ENCODE peak calls at places on chromosomes 12 and 14, in five cellular contexts. One of them, this sample, is unnamed.

GRCh38 chr12:89134213-89134770 is 218.0 kb downstream of the DUSP6 start:
- DNase-seq in upper lobe of right lung: no peak
- DNase-seq in neural progenitor cell: no peak
- DNase-seq in ovary: no peak
- DNase-seq in colonic mucosa: no peak
- DNase-seq in this sample: no peak

GRCh38 chr12:124279846-124280360 is 15.0 kb upstream of the RFLNA start:
- DNase-seq in upper lobe of right lung: no peak
- DNase-seq in neural progenitor cell: no peak
- DNase-seq in ovary: no peak
- DNase-seq in colonic mucosa: no peak
- DNase-seq in this sample: no peak

GRCh38 chr12:53636641-53637040 is 10.5 kb upstream of the ATF7 start:
- DNase-seq in upper lobe of right lung: no peak
- DNase-seq in neural progenitor cell: no peak
- DNase-seq in ovary: no peak
- DNase-seq in colonic mucosa: no peak
- DNase-seq in this sample: no peak

GRCh38 chr12:124422570-124423523 is 128.0 kb downstream of the RFLNA start:
- DNase-seq in upper lobe of right lung: peak; percentile 93
- DNase-seq in neural progenitor cell: no peak
- DNase-seq in ovary: peak; percentile 97
- DNase-seq in colonic mucosa: peak; percentile 94
- DNase-seq in this sample: peak; percentile 99

GRCh38 chr14:44963775-44964380 is 1.9 kb downstream of the TOGARAM1 start:
- DNase-seq in upper lobe of right lung: no peak
- DNase-seq in neural progenitor cell: peak; percentile 51
- DNase-seq in ovary: no peak
- DNase-seq in colonic mucosa: peak; percentile 28
- DNase-seq in this sample: no peak

GRCh38 chr12:106815741-106816140 is 41.3 kb downstream of the RIC8B start:
- DNase-seq in upper lobe of right lung: no peak
- DNase-seq in neural progenitor cell: no peak
- DNase-seq in ovary: no peak
- DNase-seq in colonic mucosa: no peak
- DNase-seq in this sample: no peak

GRCh38 chr12:10940389-10940788 is 1.3 kb upstream of the TAS2R14 start:
- DNase-seq in upper lobe of right lung: no peak
- DNase-seq in neural progenitor cell: no peak
- DNase-seq in ovary: no peak
- DNase-seq in colonic mucosa: no peak
- DNase-seq in this sample: peak; percentile 96

GRCh38 chr14:103693514-103693913 is 21.7 kb downstream of the XRCC3 start:
- DNase-seq in upper lobe of right lung: peak; percentile 89
- DNase-seq in neural progenitor cell: no peak
- DNase-seq in ovary: no peak
- DNase-seq in colonic mucosa: peak; percentile 89
- DNase-seq in this sample: no peak

GRCh38 chr12:114697741-114698565 is 14.0 kb upstream of the TBX3 start:
- DNase-seq in upper lobe of right lung: no peak
- DNase-seq in neural progenitor cell: peak; percentile 89
- DNase-seq in ovary: no peak
- DNase-seq in colonic mucosa: no peak
- DNase-seq in this sample: peak; percentile 18
- H3K4me3 ChIP-seq in upper lobe of right lung: peak overlapping the region; percentile 43
- H3K4me3 ChIP-seq in neural progenitor cell: peak overlapping the region; percentile 15
- H3K4me3 ChIP-seq in ovary: no peak overlapping the region
- H3K4me3 ChIP-seq in colonic mucosa: no peak overlapping the region
- H3K4me3 ChIP-seq in this sample: peak overlapping the region; percentile 22

GRCh38 chr12:54678131-54678530 is 30.0 kb upstream of the DCD start:
- DNase-seq in upper lobe of right lung: no peak
- DNase-seq in neural progenitor cell: no peak
- DNase-seq in ovary: no peak
- DNase-seq in colonic mucosa: no peak
- DNase-seq in this sample: no peak

GRCh38 chr12:54682674-54683073 is 34.5 kb upstream of the DCD start:
- DNase-seq in upper lobe of right lung: no peak
- DNase-seq in neural progenitor cell: no peak
- DNase-seq in ovary: no peak
- DNase-seq in colonic mucosa: no peak
- DNase-seq in this sample: no peak

GRCh38 chr12:54683388-54683787 is 35.2 kb upstream of the DCD start:
- DNase-seq in upper lobe of right lung: no peak
- DNase-seq in neural progenitor cell: no peak
- DNase-seq in ovary: no peak
- DNase-seq in colonic mucosa: no peak
- DNase-seq in this sample: no peak

GRCh38 chr12:54684636-54685630 is 36.8 kb upstream of the DCD start:
- DNase-seq in upper lobe of right lung: no peak
- DNase-seq in neural progenitor cell: peak; percentile 56
- DNase-seq in ovary: no peak
- DNase-seq in colonic mucosa: no peak
- DNase-seq in this sample: no peak

DNA sequence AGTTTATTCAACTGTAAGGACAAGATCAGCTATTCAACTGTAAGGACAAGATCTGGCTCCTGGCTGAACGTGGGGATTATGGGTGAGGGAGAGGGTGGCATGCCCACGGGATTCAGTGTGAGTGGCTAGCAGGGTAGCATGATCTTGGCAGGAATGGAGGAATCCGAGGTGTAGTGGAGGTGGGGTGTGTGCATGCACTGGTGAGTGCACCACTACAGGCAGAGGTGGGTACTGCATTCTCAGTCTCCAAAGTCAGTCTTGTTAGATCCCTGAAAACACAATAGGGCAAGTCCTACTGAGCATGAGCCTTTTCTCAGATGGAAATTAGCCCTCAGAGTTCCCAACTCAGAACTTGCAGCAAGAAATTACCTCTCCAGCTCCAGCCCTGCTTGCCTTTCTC is 32.2 kb upstream of the DCD start:
- DNase-seq in upper lobe of right lung: no peak
- DNase-seq in neural progenitor cell: peak; percentile 51
- DNase-seq in ovary: no peak
- DNase-seq in colonic mucosa: peak; percentile 23
- DNase-seq in this sample: peak; percentile 17
- TF ChIP-seq CTCF in upper lobe of right lung: peak; percentile 33
- TF ChIP-seq CTCF in neural progenitor cell: peak; percentile 54
- TF ChIP-seq CTCF in ovary: no peak
- TF ChIP-seq CTCF in colonic mucosa: peak; percentile 47
- TF ChIP-seq CTCF in this sample: peak; percentile 48

GRCh38 chr14:20499108-20499507 is 6.2 kb upstream of the RNASE10 start:
- DNase-seq in upper lobe of right lung: no peak
- DNase-seq in neural progenitor cell: no peak
- DNase-seq in ovary: no peak
- DNase-seq in colonic mucosa: no peak
- DNase-seq in this sample: no peak
- H3K4me3 ChIP-seq in upper lobe of right lung: no peak overlapping the region
- H3K4me3 ChIP-seq in neural progenitor cell: no peak overlapping the region
- H3K4me3 ChIP-seq in ovary: no peak overlapping the region
- H3K4me3 ChIP-seq in colonic mucosa: no peak overlapping the region
- H3K4me3 ChIP-seq in this sample: no peak overlapping the region

GRCh38 chr12:3333991-3334391 is 157.0 kb upstream of the PRMT8 start:
- DNase-seq in upper lobe of right lung: peak; percentile 51
- DNase-seq in neural progenitor cell: no peak
- DNase-seq in ovary: no peak
- DNase-seq in colonic mucosa: no peak
- DNase-seq in this sample: no peak
- TF ChIP-seq CTCF in upper lobe of right lung: no peak
- TF ChIP-seq CTCF in neural progenitor cell: no peak
- TF ChIP-seq CTCF in ovary: no peak
- TF ChIP-seq CTCF in colonic mucosa: no peak
- TF ChIP-seq CTCF in this sample: no peak

GRCh38 chr14:95525999-95526398 is 8.9 kb upstream of the GLRX5 start:
- DNase-seq in upper lobe of right lung: no peak
- DNase-seq in neural progenitor cell: no peak
- DNase-seq in ovary: no peak
- DNase-seq in colonic mucosa: no peak
- DNase-seq in this sample: no peak

GRCh38 chr14:95526483-95527391 is 8.1 kb upstream of the GLRX5 start:
- DNase-seq in upper lobe of right lung: no peak
- DNase-seq in neural progenitor cell: no peak
- DNase-seq in ovary: peak; percentile 51
- DNase-seq in colonic mucosa: no peak
- DNase-seq in this sample: peak; percentile 66

GRCh38 chr14:95523818-95524448 is 7.5 kb upstream of the SYNE3 start:
- DNase-seq in upper lobe of right lung: no peak
- DNase-seq in neural progenitor cell: no peak
- DNase-seq in ovary: no peak
- DNase-seq in colonic mucosa: peak; percentile 85
- DNase-seq in this sample: peak; percentile 92

GRCh38 chr14:95523051-95523817 is 6.8 kb upstream of the SYNE3 start:
- DNase-seq in upper lobe of right lung: no peak
- DNase-seq in neural progenitor cell: no peak
- DNase-seq in ovary: no peak
- DNase-seq in colonic mucosa: no peak
- DNase-seq in this sample: peak; percentile 70

GRCh38 chr14:95524706-95525512 is 8.5 kb upstream of the SYNE3 start:
- DNase-seq in upper lobe of right lung: no peak
- DNase-seq in neural progenitor cell: no peak
- DNase-seq in ovary: no peak
- DNase-seq in colonic mucosa: no peak
- DNase-seq in this sample: peak; percentile 76
- H3K4me3 ChIP-seq in upper lobe of right lung: no peak overlapping the region
- H3K4me3 ChIP-seq in neural progenitor cell: no peak overlapping the region
- H3K4me3 ChIP-seq in ovary: no peak overlapping the region
- H3K4me3 ChIP-seq in colonic mucosa: no peak overlapping the region
- H3K4me3 ChIP-seq in this sample: no peak overlapping the region

DNA sequence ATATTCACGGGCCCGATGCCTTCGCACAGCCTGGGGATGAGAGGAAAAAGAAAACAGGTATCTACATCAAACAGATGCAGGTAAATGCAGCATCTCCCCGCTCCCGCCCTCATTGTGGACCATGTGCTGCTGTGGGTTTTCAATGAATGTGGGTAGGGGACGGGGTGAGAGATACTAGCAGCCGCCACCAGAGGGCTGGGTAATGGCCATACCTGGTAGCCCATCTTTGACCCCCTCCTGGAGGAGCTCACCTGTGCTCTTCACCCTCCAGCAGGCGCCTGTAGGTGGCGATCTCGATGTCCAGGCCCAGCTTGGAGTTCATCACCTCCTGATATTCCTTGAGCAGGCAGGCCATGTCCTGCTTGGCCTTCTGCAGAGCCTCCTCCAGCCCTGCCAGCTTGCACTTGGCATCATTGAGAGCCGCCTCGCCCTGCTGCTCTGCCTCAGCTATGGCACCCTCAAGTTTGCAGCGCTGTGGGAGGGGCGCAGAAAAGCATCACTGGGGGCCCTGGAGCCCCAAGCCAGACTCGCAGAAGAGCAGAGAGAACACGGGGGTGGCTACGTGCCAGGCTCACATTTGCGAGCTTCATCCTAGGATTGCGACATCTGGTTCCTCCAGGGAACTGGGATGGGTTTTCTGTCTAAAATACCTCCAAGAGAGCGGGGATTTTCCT is 10.2 kb downstream of the KRT82 start:
- DNase-seq in upper lobe of right lung: peak; percentile 59
- DNase-seq in neural progenitor cell: peak; percentile 54
- DNase-seq in ovary: peak; percentile 33
- DNase-seq in colonic mucosa: peak; percentile 40
- DNase-seq in this sample: peak; percentile 60
- TF ChIP-seq CTCF in upper lobe of right lung: peak; percentile 18
- TF ChIP-seq CTCF in neural progenitor cell: peak; percentile 55
- TF ChIP-seq CTCF in ovary: no peak
- TF ChIP-seq CTCF in colonic mucosa: peak; percentile 34
- TF ChIP-seq CTCF in this sample: peak; percentile 35

GRCh38 chr12:115451785-115452736 is 768.1 kb upstream of the TBX3 start:
- DNase-seq in upper lobe of right lung: peak; percentile 68
- DNase-seq in neural progenitor cell: peak; percentile 93
- DNase-seq in ovary: peak; percentile 46
- DNase-seq in colonic mucosa: peak; percentile 39
- DNase-seq in this sample: peak; percentile 15
- H3K4me3 ChIP-seq in upper lobe of right lung: peak overlapping the region; percentile 34
- H3K4me3 ChIP-seq in neural progenitor cell: peak overlapping the region; percentile 50
- H3K4me3 ChIP-seq in ovary: peak overlapping the region; percentile 31
- H3K4me3 ChIP-seq in colonic mucosa: no peak overlapping the region
- H3K4me3 ChIP-seq in this sample: peak overlapping the region; percentile 13

GRCh38 chr12:118299791-118300460 is 72.8 kb downstream of the TAOK3 start:
- DNase-seq in upper lobe of right lung: no peak
- DNase-seq in neural progenitor cell: no peak
- DNase-seq in ovary: no peak
- DNase-seq in colonic mucosa: no peak
- DNase-seq in this sample: no peak
- TF ChIP-seq CTCF in upper lobe of right lung: no peak
- TF ChIP-seq CTCF in neural progenitor cell: no peak
- TF ChIP-seq CTCF in ovary: no peak
- TF ChIP-seq CTCF in colonic mucosa: no peak
- TF ChIP-seq CTCF in this sample: no peak

GRCh38 chr12:133105620-133106019 is 24.5 kb downstream of the ZNF891 start:
- DNase-seq in upper lobe of right lung: no peak
- DNase-seq in neural progenitor cell: no peak
- DNase-seq in ovary: no peak
- DNase-seq in colonic mucosa: no peak
- DNase-seq in this sample: peak; percentile 22
- H3K4me3 ChIP-seq in upper lobe of right lung: no peak overlapping the region
- H3K4me3 ChIP-seq in neural progenitor cell: peak overlapping the region; percentile 13
- H3K4me3 ChIP-seq in ovary: no peak overlapping the region
- H3K4me3 ChIP-seq in colonic mucosa: no peak overlapping the region
- H3K4me3 ChIP-seq in this sample: no peak overlapping the region